ENCODE peak calls at places on chromosome 5, in four cellular contexts. R, N, T and X are unnamed samples.

GRCh38 chr5:65799857-65800256 is 77.9 kb downstream of the NLN start:
- DNase-seq in N (no peak), R (no peak), T (no peak), X (no peak)

GRCh38 chr5:68264024-68264956 is 48.7 kb downstream of the PIK3R1 start:
- DNase-seq in T (no peak), R (no peak), N (no peak), X (peak; percentile 21)

GRCh38 chr5:136201870-136202269 is 8.9 kb upstream of the SMIM32 start:
- DNase-seq in N (no peak), T (no peak), R (no peak), X (no peak)

GRCh38 chr5:52491071-52491828 is 296.5 kb upstream of the ITGA1 start:
- DNase-seq in T (no peak), N (no peak), R (no peak), X (no peak)

GRCh38 chr5:66423484-66423883 is 172.7 kb upstream of the MAST4 start:
- DNase-seq in T (no peak), N (no peak), R (no peak), X (no peak)

GRCh38 chr5:1930501-1930879 is 47.8 kb upstream of the IRX4 start:
- DNase-seq in N (peak; percentile 18), T (no peak), R (peak; percentile 48), X (no peak)

GRCh38 chr5:34576849-34577248 is 79.3 kb upstream of the RAI14 start:
- DNase-seq in N (no peak), T (no peak), R (no peak), X (no peak)

GRCh38 chr5:172503925-172504730 is 49.8 kb upstream of the SH3PXD2B start:
- DNase-seq in N (no peak), T (no peak), R (peak; percentile 85), X (peak; percentile 78)

GRCh38 chr5:150105898-150106615 is 19.7 kb upstream of the CSF1R start:
- DNase-seq in R (no peak), N (no peak), T (no peak), X (no peak)